ENCODE peak calls at places on chromosomes 7 and 10, in six cellular contexts. One of them, this sample, is unnamed.

GRCh38 chr10:79926037-79926436 is 22.9 kb downstream of the SFTPD start:
- DNase-seq in CD4-positive, alpha-beta T cell: no peak
- DNase-seq in gastrocnemius medialis: no peak
- DNase-seq in MCF 10A: no peak
- DNase-seq in fibroblast of pulmonary artery: no peak
- DNase-seq in fibroblast of the aortic adventitia: no peak
- DNase-seq in this sample: no peak

GRCh38 chr7:5596046-5596895 is 172.6 kb upstream of the TNRC18 start:
- DNase-seq in CD4-positive, alpha-beta T cell: peak
- DNase-seq in gastrocnemius medialis: peak
- DNase-seq in MCF 10A: peak
- DNase-seq in fibroblast of pulmonary artery: peak
- DNase-seq in fibroblast of the aortic adventitia: peak
- DNase-seq in this sample: no peak

GRCh38 chr7:68547794-68548193 is 1050.5 kb upstream of the AUTS2 start:
- DNase-seq in CD4-positive, alpha-beta T cell: no peak
- DNase-seq in gastrocnemius medialis: no peak
- DNase-seq in MCF 10A: no peak
- DNase-seq in fibroblast of pulmonary artery: no peak
- DNase-seq in fibroblast of the aortic adventitia: no peak
- DNase-seq in this sample: no peak

GRCh38 chr10:103814104-103814503 is 41.3 kb downstream of the SH3PXD2A start:
- DNase-seq in CD4-positive, alpha-beta T cell: no peak
- DNase-seq in gastrocnemius medialis: no peak
- DNase-seq in MCF 10A: no peak
- DNase-seq in fibroblast of pulmonary artery: no peak
- DNase-seq in fibroblast of the aortic adventitia: no peak
- DNase-seq in this sample: no peak

GRCh38 chr7:139479620-139480019 is 3.9 kb downstream of the KLRG2 start:
- DNase-seq in CD4-positive, alpha-beta T cell: no peak
- DNase-seq in gastrocnemius medialis: no peak
- DNase-seq in MCF 10A: peak
- DNase-seq in fibroblast of pulmonary artery: no peak
- DNase-seq in fibroblast of the aortic adventitia: no peak
- DNase-seq in this sample: no peak

GRCh38 chr10:119473715-119474230 is 68.7 kb downstream of the RGS10 start:
- DNase-seq in CD4-positive, alpha-beta T cell: no peak
- DNase-seq in gastrocnemius medialis: no peak
- DNase-seq in MCF 10A: no peak
- DNase-seq in fibroblast of pulmonary artery: no peak
- DNase-seq in fibroblast of the aortic adventitia: no peak
- DNase-seq in this sample: no peak

GRCh38 chr7:152520861-152521302 is 85.1 kb upstream of the KMT2C start:
- DNase-seq in CD4-positive, alpha-beta T cell: no peak
- DNase-seq in gastrocnemius medialis: no peak
- DNase-seq in MCF 10A: no peak
- DNase-seq in fibroblast of pulmonary artery: no peak
- DNase-seq in fibroblast of the aortic adventitia: peak
- DNase-seq in this sample: no peak

GRCh38 chr7:138338361-138338760 is 121.7 kb upstream of the TRIM24 start:
- DNase-seq in CD4-positive, alpha-beta T cell: no peak
- DNase-seq in gastrocnemius medialis: no peak
- DNase-seq in MCF 10A: peak
- DNase-seq in fibroblast of pulmonary artery: peak
- DNase-seq in fibroblast of the aortic adventitia: peak
- DNase-seq in this sample: no peak

GRCh38 chr10:121774813-121775212 is 153.0 kb downstream of the ATE1 start:
- DNase-seq in CD4-positive, alpha-beta T cell: no peak
- DNase-seq in gastrocnemius medialis: peak
- DNase-seq in MCF 10A: peak
- DNase-seq in fibroblast of pulmonary artery: peak
- DNase-seq in fibroblast of the aortic adventitia: no peak
- DNase-seq in this sample: no peak

GRCh38 chr7:134605978-134606923 is 40.4 kb upstream of the BPGM start:
- DNase-seq in CD4-positive, alpha-beta T cell: peak
- DNase-seq in gastrocnemius medialis: peak
- DNase-seq in MCF 10A: peak
- DNase-seq in fibroblast of pulmonary artery: peak
- DNase-seq in fibroblast of the aortic adventitia: peak
- DNase-seq in this sample: peak

GRCh38 chr7:134611611-134612151 is 35.0 kb upstream of the BPGM start:
- DNase-seq in CD4-positive, alpha-beta T cell: no peak
- DNase-seq in gastrocnemius medialis: no peak
- DNase-seq in MCF 10A: no peak
- DNase-seq in fibroblast of pulmonary artery: no peak
- DNase-seq in fibroblast of the aortic adventitia: no peak
- DNase-seq in this sample: no peak

GRCh38 chr7:134616611-134617010 is 30.0 kb upstream of the BPGM start:
- DNase-seq in CD4-positive, alpha-beta T cell: no peak
- DNase-seq in gastrocnemius medialis: no peak
- DNase-seq in MCF 10A: no peak
- DNase-seq in fibroblast of pulmonary artery: no peak
- DNase-seq in fibroblast of the aortic adventitia: no peak
- DNase-seq in this sample: no peak

GRCh38 chr7:134613623-134614347 is 32.9 kb upstream of the BPGM start:
- DNase-seq in CD4-positive, alpha-beta T cell: no peak
- DNase-seq in gastrocnemius medialis: no peak
- DNase-seq in MCF 10A: peak
- DNase-seq in fibroblast of pulmonary artery: peak
- DNase-seq in fibroblast of the aortic adventitia: peak
- DNase-seq in this sample: no peak

DNA sequence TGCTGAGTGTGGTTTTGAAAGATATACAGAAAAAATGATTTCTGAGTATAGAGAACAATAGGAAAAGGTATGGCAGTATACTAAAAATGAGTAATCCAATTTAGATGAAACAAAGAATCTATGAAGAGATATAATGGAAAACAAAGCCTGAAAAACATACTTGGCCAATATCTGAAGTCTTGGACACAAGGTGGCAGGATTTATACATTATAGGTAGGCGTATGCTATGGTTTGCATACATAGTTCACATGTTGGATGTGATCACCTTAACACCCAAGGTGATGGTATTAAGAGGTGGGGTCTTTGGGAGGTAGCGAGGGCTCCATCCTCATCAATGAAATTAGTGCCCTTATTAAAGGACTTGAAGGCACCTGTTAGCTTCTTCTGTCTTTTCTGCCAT is 34.5 kb upstream of the BPGM start:
- DNase-seq in CD4-positive, alpha-beta T cell: no peak
- DNase-seq in gastrocnemius medialis: no peak
- DNase-seq in MCF 10A: peak
- DNase-seq in fibroblast of pulmonary artery: no peak
- DNase-seq in fibroblast of the aortic adventitia: no peak
- DNase-seq in this sample: no peak
- TF ChIP-seq CTCF in CD4-positive, alpha-beta T cell: no peak
- TF ChIP-seq CTCF in gastrocnemius medialis: no peak
- TF ChIP-seq CTCF in MCF 10A: peak
- TF ChIP-seq CTCF in fibroblast of pulmonary artery: no peak
- TF ChIP-seq CTCF in fibroblast of the aortic adventitia: no peak
- TF ChIP-seq CTCF in this sample: no peak

GRCh38 chr10:59290448-59290847 is 71.9 kb downstream of the FAM13C start:
- DNase-seq in CD4-positive, alpha-beta T cell: no peak
- DNase-seq in gastrocnemius medialis: no peak
- DNase-seq in MCF 10A: peak
- DNase-seq in fibroblast of pulmonary artery: no peak
- DNase-seq in fibroblast of the aortic adventitia: no peak
- DNase-seq in this sample: no peak
- TF ChIP-seq CTCF in CD4-positive, alpha-beta T cell: no peak
- TF ChIP-seq CTCF in gastrocnemius medialis: no peak
- TF ChIP-seq CTCF in MCF 10A: no peak
- TF ChIP-seq CTCF in fibroblast of pulmonary artery: no peak
- TF ChIP-seq CTCF in fibroblast of the aortic adventitia: no peak
- TF ChIP-seq CTCF in this sample: no peak

DNA sequence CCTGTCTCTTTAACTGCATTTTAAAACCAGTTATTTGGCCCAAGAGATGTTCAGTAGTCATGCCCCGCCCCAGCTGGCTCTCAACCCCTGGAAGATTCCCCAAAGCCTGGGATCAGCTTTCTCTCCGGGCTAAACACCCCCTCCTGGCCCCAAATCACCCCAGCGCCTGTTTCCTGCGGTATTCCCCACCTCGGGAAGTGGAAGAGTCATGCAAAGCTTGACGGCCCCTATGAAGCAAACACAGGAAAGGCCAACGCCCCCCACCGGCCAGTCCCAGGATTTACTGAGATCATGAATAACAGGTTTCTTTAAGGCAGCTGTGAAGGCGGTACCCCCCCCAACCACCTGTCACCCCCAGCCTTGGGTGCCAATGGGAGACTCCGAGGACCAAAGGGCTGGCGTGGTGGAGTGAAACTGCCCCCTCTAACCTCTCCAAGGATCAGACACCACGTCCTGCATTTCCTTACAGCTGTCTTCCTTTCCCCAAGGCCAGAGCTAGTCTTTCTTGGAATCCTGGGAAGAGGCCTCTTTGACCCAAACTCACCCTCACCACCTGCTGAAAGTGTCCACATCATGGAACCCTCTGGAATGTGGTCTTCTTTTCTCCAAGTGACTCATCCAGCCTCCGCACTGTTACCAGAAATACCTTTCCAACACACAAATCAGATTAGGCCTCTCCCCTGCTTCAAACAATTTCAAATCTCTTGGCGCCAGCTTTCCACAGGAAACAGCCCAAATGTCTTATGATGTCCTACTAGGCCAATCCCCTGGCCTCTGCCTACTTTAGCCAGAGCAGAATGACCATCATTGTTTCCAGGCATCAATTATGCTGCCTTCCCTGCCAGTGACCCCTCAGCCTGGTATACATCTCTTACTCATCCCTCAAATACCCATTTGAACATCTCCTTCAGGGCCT is 301.5 kb downstream of the ZEB1 start:
- DNase-seq in CD4-positive, alpha-beta T cell: no peak
- DNase-seq in gastrocnemius medialis: peak
- DNase-seq in MCF 10A: no peak
- DNase-seq in fibroblast of pulmonary artery: peak
- DNase-seq in fibroblast of the aortic adventitia: peak
- DNase-seq in this sample: no peak
- TF ChIP-seq CTCF in CD4-positive, alpha-beta T cell: no peak
- TF ChIP-seq CTCF in gastrocnemius medialis: peak
- TF ChIP-seq CTCF in MCF 10A: no peak
- TF ChIP-seq CTCF in fibroblast of pulmonary artery: peak
- TF ChIP-seq CTCF in fibroblast of the aortic adventitia: peak
- TF ChIP-seq CTCF in this sample: no peak

DNA sequence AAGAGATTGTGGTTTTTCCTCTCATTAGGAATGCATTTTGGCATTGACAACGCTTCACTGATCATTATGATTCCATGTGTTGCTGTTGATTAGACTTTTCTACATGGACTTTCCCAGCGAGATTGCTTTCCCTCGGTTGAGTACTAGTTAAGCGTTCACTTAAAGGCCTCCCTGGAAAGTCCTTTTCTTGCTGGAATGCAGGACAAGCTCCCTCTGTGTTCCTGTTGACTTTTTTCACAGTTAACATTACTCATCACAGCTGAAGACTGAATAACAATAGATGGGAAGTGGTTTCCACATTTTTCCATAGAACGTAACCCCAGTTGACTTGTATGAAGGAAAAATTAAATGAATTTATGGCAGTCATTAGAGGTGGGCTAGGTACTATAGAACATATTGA is 2.6 kb upstream of the CAV1 start:
- DNase-seq in CD4-positive, alpha-beta T cell: no peak
- DNase-seq in gastrocnemius medialis: no peak
- DNase-seq in MCF 10A: peak
- DNase-seq in fibroblast of pulmonary artery: peak
- DNase-seq in fibroblast of the aortic adventitia: peak
- DNase-seq in this sample: no peak
- TF ChIP-seq CTCF in CD4-positive, alpha-beta T cell: no peak
- TF ChIP-seq CTCF in gastrocnemius medialis: no peak
- TF ChIP-seq CTCF in MCF 10A: no peak
- TF ChIP-seq CTCF in fibroblast of pulmonary artery: no peak
- TF ChIP-seq CTCF in fibroblast of the aortic adventitia: no peak
- TF ChIP-seq CTCF in this sample: no peak

DNA sequence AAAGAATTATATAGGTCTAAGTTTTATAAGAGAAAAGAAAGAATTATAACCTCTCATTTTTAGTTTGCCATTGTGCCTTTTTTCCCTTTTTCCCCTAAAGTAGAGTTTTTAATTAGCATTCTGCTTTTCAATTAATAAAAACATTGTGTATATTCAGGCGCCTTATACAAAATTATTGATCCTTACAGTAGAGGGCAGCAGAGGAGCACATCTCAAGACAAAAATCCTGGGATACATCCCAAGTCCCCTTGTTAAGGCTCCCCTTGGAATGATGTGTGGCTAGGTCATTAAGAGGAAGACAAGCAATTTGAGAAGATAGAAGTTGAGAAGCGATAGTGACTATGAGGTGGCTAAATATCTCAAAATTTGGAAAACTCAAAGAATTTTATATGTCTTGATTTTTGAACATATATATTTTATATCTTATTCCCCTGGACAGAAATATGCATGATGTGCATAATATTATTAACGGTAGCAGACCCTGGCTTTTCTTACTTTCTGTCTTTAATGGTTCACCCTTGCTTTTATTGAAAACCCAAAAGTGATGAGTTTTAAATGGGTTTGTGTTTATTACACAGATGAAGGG is 19.1 kb upstream of the TPK1 start:
- DNase-seq in CD4-positive, alpha-beta T cell: no peak
- DNase-seq in gastrocnemius medialis: no peak
- DNase-seq in MCF 10A: peak
- DNase-seq in fibroblast of pulmonary artery: peak
- DNase-seq in fibroblast of the aortic adventitia: peak
- DNase-seq in this sample: no peak
- TF ChIP-seq CTCF in CD4-positive, alpha-beta T cell: peak
- TF ChIP-seq CTCF in gastrocnemius medialis: no peak
- TF ChIP-seq CTCF in MCF 10A: peak
- TF ChIP-seq CTCF in fibroblast of pulmonary artery: peak
- TF ChIP-seq CTCF in fibroblast of the aortic adventitia: peak
- TF ChIP-seq CTCF in this sample: peak

This sample was measured in neural crest cell.